ENCODE peak calls at places on chromosome 19, in five cellular contexts. J, H, K, L and S are unnamed samples.

GRCh38 chr19:52248256-52248655 is 21.1 kb upstream of the ZNF766 start:
- DNase-seq in L (peak; percentile 68), K (peak; percentile 77), J (peak; percentile 36), H (peak; percentile 72), S (no peak)

GRCh38 chr19:42051166-42052115 is 18.6 kb downstream of the GRIK5 start:
- DNase-seq in J (no peak), L (no peak), H (no peak), K (peak; percentile 77), S (no peak)

GRCh38 chr19:6639439-6639838 is 30.5 kb downstream of the TNFSF14 start:
- DNase-seq in J (no peak), K (no peak), H (no peak), L (no peak), S (no peak)

GRCh38 chr19:860481-861098 is 1.1 kb downstream of the CFD start:
- DNase-seq in L (peak; percentile 59), H (peak; percentile 60), K (peak; percentile 83), J (peak; percentile 57), S (peak; percentile 72)

GRCh38 chr19:2517881-2518601 is 42.1 kb downstream of the GADD45B start:
- DNase-seq in L (peak; percentile 32), H (no peak), K (peak; percentile 48), J (no peak), S (no peak)

GRCh38 chr19:50896591-50897190 is 14.5 kb downstream of the KLK4 start:
- DNase-seq in K (peak; percentile 68), J (no peak), H (no peak), L (peak; percentile 61), S (no peak)

GRCh38 chr19:31334101-31334848 is 15.0 kb downstream of the TSHZ3 start:
- DNase-seq in L (no peak), H (no peak), J (no peak), K (no peak), S (no peak)

GRCh38 chr19:36093687-36094086 is 17.3 kb upstream of the OVOL3 start:
- DNase-seq in H (no peak), J (no peak), L (no peak), K (no peak), S (no peak)

GRCh38 chr19:58520257-58520599 is 618 bp upstream of the ZBTB45 start:
- DNase-seq in K (no peak), H (no peak), J (no peak), L (no peak), S (no peak)

GRCh38 chr19:45955905-45956608 is 17.6 kb downstream of the NOVA2 start:
- DNase-seq in J (no peak), H (no peak), K (no peak), L (no peak), S (no peak)

GRCh38 chr19:681029-681626 is 4.9 kb downstream of the FSTL3 start:
- DNase-seq in J (peak; percentile 91), L (peak; percentile 31), K (no peak), H (peak; percentile 96), S (peak; percentile 94)

GRCh38 chr19:46201413-46202310 is 27.9 kb upstream of the IGFL1 start:
- DNase-seq in L (no peak), J (no peak), K (no peak), H (no peak), S (no peak)

GRCh38 chr19:19651076-19651475 is 7.6 kb upstream of the GMIP start:
- DNase-seq in K (no peak), H (no peak), J (no peak), L (no peak), S (no peak)

GRCh38 chr19:48506138-48506733 is 5.4 kb downstream of the LMTK3 start:
- DNase-seq in K (peak; percentile 82), H (no peak), L (peak; percentile 45), J (no peak), S (no peak)

GRCh38 chr19:47226426-47227346 is 4.3 kb downstream of the BBC3 start:
- DNase-seq in H (no peak), K (peak; percentile 93), J (peak; percentile 53), L (peak; percentile 85), S (no peak)

GRCh38 chr19:46745521-46746280 is at the start of gene FKRP:
- DNase-seq in J (peak; percentile 38), K (peak; percentile 58), L (peak; percentile 37), H (peak; percentile 47), S (peak; percentile 63)

GRCh38 chr19:16957151-16957662 is 68.4 kb downstream of the F2RL3 start:
- DNase-seq in J (no peak), H (no peak), L (no peak), K (peak; percentile 84), S (no peak)

GRCh38 chr19:50550594-50550966 is 17.7 kb downstream of the LRRC4B start:
- DNase-seq in K (no peak), L (no peak), H (no peak), J (no peak), S (no peak)

GRCh38 chr19:14072535-14073231 is at the start of gene MISP3:
- DNase-seq in J (no peak), H (no peak), K (peak; percentile 89), L (peak; percentile 90), S (no peak)

GRCh38 chr19:13995017-13995728 is 10.9 kb downstream of the RFX1 start:
- DNase-seq in L (no peak), H (no peak), J (no peak), K (no peak), S (no peak)

GRCh38 chr19:1425102-1425842 is 12.9 kb upstream of the RPS15 start:
- DNase-seq in L (no peak), H (no peak), K (no peak), J (no peak), S (no peak)

GRCh38 chr19:15562861-15563260 is 52.2 kb upstream of the CYP4F8 start:
- DNase-seq in K (no peak), J (no peak), L (no peak), H (no peak), S (no peak)

GRCh38 chr19:38049105-38049649 is 142.2 kb downstream of the SIPA1L3 start:
- DNase-seq in H (no peak), L (peak; percentile 17), K (no peak), J (no peak), S (no peak)

GRCh38 chr19:15296841-15297415 is 35.4 kb downstream of the BRD4 start:
- DNase-seq in L (no peak), J (no peak), H (no peak), K (no peak), S (no peak)